ENCODE peak calls at places on chromosomes 1 and 21, in four cellular contexts. One of them, this sample, is unnamed.

GRCh38 chr1:247528812-247529474 is 7.3 kb downstream of the OR2C3 start:
- DNase-seq in heart right ventricle: no peak
- DNase-seq in EL: no peak
- DNase-seq in neural crest cell: no peak
- DNase-seq in this sample: no peak

GRCh38 chr1:155127105-155127671 is 488 bp upstream of the EFNA1 start:
- DNase-seq in heart right ventricle: peak
- DNase-seq in EL: peak
- DNase-seq in neural crest cell: peak
- DNase-seq in this sample: no peak

GRCh38 chr1:975896-976683 is 5.8 kb downstream of the PERM1 start:
- DNase-seq in heart right ventricle: no peak
- DNase-seq in EL: peak
- DNase-seq in neural crest cell: peak
- DNase-seq in this sample: no peak

GRCh38 chr1:232149302-232150201 is 480.4 kb downstream of the SIPA1L2 start:
- DNase-seq in heart right ventricle: no peak
- DNase-seq in EL: peak
- DNase-seq in neural crest cell: no peak
- DNase-seq in this sample: no peak

GRCh38 chr1:177091036-177091435 is 73.5 kb downstream of the ASTN1 start:
- DNase-seq in heart right ventricle: no peak
- DNase-seq in EL: peak
- DNase-seq in neural crest cell: no peak
- DNase-seq in this sample: no peak

GRCh38 chr1:16156848-16157495 is 1.1 kb upstream of the EPHA2 start:
- DNase-seq in heart right ventricle: no peak
- DNase-seq in EL: peak
- DNase-seq in neural crest cell: no peak
- DNase-seq in this sample: no peak

GRCh38 chr1:54476231-54477109 is 70.3 kb upstream of the SSBP3 start:
- DNase-seq in heart right ventricle: no peak
- DNase-seq in EL: no peak
- DNase-seq in neural crest cell: no peak
- DNase-seq in this sample: no peak

GRCh38 chr1:35320937-35321336 is 52.4 kb downstream of the ZMYM4 start:
- DNase-seq in heart right ventricle: no peak
- DNase-seq in EL: no peak
- DNase-seq in neural crest cell: no peak
- DNase-seq in this sample: no peak

GRCh38 chr1:54255026-54255425 is 55.1 kb downstream of the MRPL37 start:
- DNase-seq in heart right ventricle: no peak
- DNase-seq in EL: peak
- DNase-seq in neural crest cell: no peak
- DNase-seq in this sample: no peak

GRCh38 chr1:205144751-205145150 is 23.0 kb upstream of the RBBP5 start:
- DNase-seq in heart right ventricle: no peak
- DNase-seq in EL: peak
- DNase-seq in neural crest cell: no peak
- DNase-seq in this sample: no peak

GRCh38 chr1:204902674-204903073 is 32.0 kb downstream of the NFASC start:
- DNase-seq in heart right ventricle: no peak
- DNase-seq in EL: no peak
- DNase-seq in neural crest cell: no peak
- DNase-seq in this sample: no peak

GRCh38 chr21:34992736-34993135 is 56.4 kb downstream of the RUNX1 start:
- DNase-seq in heart right ventricle: no peak
- DNase-seq in EL: no peak
- DNase-seq in neural crest cell: no peak
- DNase-seq in this sample: no peak

GRCh38 chr1:197859024-197859423 is 43.4 kb upstream of the C1orf53 start:
- DNase-seq in heart right ventricle: no peak
- DNase-seq in EL: no peak
- DNase-seq in neural crest cell: no peak
- DNase-seq in this sample: no peak

GRCh38 chr21:45064091-45064490 is 10.3 kb upstream of the ADARB1 start:
- DNase-seq in heart right ventricle: no peak
- DNase-seq in EL: no peak
- DNase-seq in neural crest cell: no peak
- DNase-seq in this sample: no peak

GRCh38 chr21:45590246-45590725 is 48.0 kb upstream of the SLC19A1 start:
- DNase-seq in heart right ventricle: peak
- DNase-seq in EL: peak
- DNase-seq in neural crest cell: peak
- DNase-seq in this sample: peak

GRCh38 chr1:224696891-224697765 is 81.0 kb downstream of the CNIH3 start:
- DNase-seq in heart right ventricle: no peak
- DNase-seq in EL: peak
- DNase-seq in neural crest cell: no peak
- DNase-seq in this sample: no peak

GRCh38 chr1:197911857-197912696 is 5.1 kb upstream of the LHX9 start:
- DNase-seq in heart right ventricle: no peak
- DNase-seq in EL: peak
- DNase-seq in neural crest cell: no peak
- DNase-seq in this sample: no peak

GRCh38 chr1:156797212-156797871 is 19.3 kb downstream of the SH2D2A start:
- DNase-seq in heart right ventricle: no peak
- DNase-seq in EL: peak
- DNase-seq in neural crest cell: peak
- DNase-seq in this sample: peak

GRCh38 chr1:10380594-10381275 is 18.1 kb upstream of the PGD start:
- DNase-seq in heart right ventricle: no peak
- DNase-seq in EL: peak
- DNase-seq in neural crest cell: no peak
- DNase-seq in this sample: no peak

GRCh38 chr1:15430787-15431570 is 7.3 kb upstream of the CTRC start:
- DNase-seq in heart right ventricle: peak
- DNase-seq in EL: peak
- DNase-seq in neural crest cell: peak
- DNase-seq in this sample: peak

GRCh38 chr1:172948457-172948856 is 102.3 kb downstream of the TNFSF18 start:
- DNase-seq in heart right ventricle: no peak
- DNase-seq in EL: peak
- DNase-seq in neural crest cell: no peak
- DNase-seq in this sample: no peak

GRCh38 chr1:210233495-210234253 is 1.1 kb downstream of the SERTAD4 start:
- DNase-seq in heart right ventricle: no peak
- DNase-seq in EL: peak
- DNase-seq in neural crest cell: peak
- DNase-seq in this sample: peak

This sample was measured in NT2/D1.